ENCODE peak calls at places on chromosomes 12 and 14, in eight cellular contexts. One of them, this sample, is unnamed.

GRCh38 chr12:43728117-43728516 is 30.5 kb downstream of the PUS7L start:
- DNase-seq in upper lobe of right lung: no peak
- DNase-seq in nephron progenitor cell: no peak
- DNase-seq in cardiac muscle cell: no peak
- DNase-seq in GM13976: no peak
- DNase-seq in natural killer cell: no peak
- DNase-seq in AG10803: peak; percentile 2
- DNase-seq in HFFc6: no peak
- DNase-seq in this sample: no peak

GRCh38 chr12:77256924-77257323 is 191.6 kb upstream of the E2F7 start:
- DNase-seq in AG10803: peak; percentile 40
- DNase-seq in natural killer cell: no peak
- DNase-seq in upper lobe of right lung: no peak
- DNase-seq in cardiac muscle cell: no peak
- DNase-seq in HFFc6: no peak
- DNase-seq in nephron progenitor cell: no peak
- DNase-seq in GM13976: no peak
- DNase-seq in this sample: no peak

GRCh38 chr12:62799126-62799736 is 135.7 kb downstream of the PPM1H start:
- DNase-seq in upper lobe of right lung: no peak
- DNase-seq in GM13976: peak; percentile 71
- DNase-seq in natural killer cell: no peak
- DNase-seq in AG10803: peak; percentile 72
- DNase-seq in HFFc6: peak; percentile 38
- DNase-seq in cardiac muscle cell: peak; percentile 83
- DNase-seq in nephron progenitor cell: peak; percentile 75
- DNase-seq in this sample: no peak

GRCh38 chr12:28540324-28540714 is 350.1 kb downstream of the CCDC91 start:
- DNase-seq in AG10803: no peak
- DNase-seq in GM13976: no peak
- DNase-seq in HFFc6: no peak
- DNase-seq in nephron progenitor cell: no peak
- DNase-seq in cardiac muscle cell: no peak
- DNase-seq in upper lobe of right lung: no peak
- DNase-seq in natural killer cell: no peak
- DNase-seq in this sample: no peak

GRCh38 chr14:74913986-74914573 is 9.0 kb downstream of the RPS6KL1 start:
- DNase-seq in upper lobe of right lung: no peak
- DNase-seq in cardiac muscle cell: peak; percentile 75
- DNase-seq in GM13976: peak; percentile 75
- DNase-seq in AG10803: peak; percentile 74
- DNase-seq in nephron progenitor cell: peak; percentile 56
- DNase-seq in HFFc6: peak; percentile 60
- DNase-seq in natural killer cell: no peak
- DNase-seq in this sample: no peak

GRCh38 chr12:104478396-104479140 is 21.8 kb downstream of the CHST11 start:
- DNase-seq in AG10803: no peak
- DNase-seq in GM13976: peak; percentile 53
- DNase-seq in HFFc6: no peak
- DNase-seq in cardiac muscle cell: no peak
- DNase-seq in natural killer cell: peak; percentile 35
- DNase-seq in upper lobe of right lung: no peak
- DNase-seq in nephron progenitor cell: no peak
- DNase-seq in this sample: no peak

GRCh38 chr12:56134897-56135296 is 6.8 kb downstream of the ESYT1 start:
- DNase-seq in cardiac muscle cell: no peak
- DNase-seq in AG10803: no peak
- DNase-seq in nephron progenitor cell: no peak
- DNase-seq in HFFc6: no peak
- DNase-seq in natural killer cell: no peak
- DNase-seq in GM13976: no peak
- DNase-seq in upper lobe of right lung: no peak
- DNase-seq in this sample: no peak

GRCh38 chr12:50315803-50316202 is 32.5 kb upstream of the LIMA1 start:
- DNase-seq in nephron progenitor cell: no peak
- DNase-seq in natural killer cell: no peak
- DNase-seq in AG10803: no peak
- DNase-seq in GM13976: no peak
- DNase-seq in upper lobe of right lung: no peak
- DNase-seq in HFFc6: no peak
- DNase-seq in cardiac muscle cell: no peak
- DNase-seq in this sample: no peak

GRCh38 chr12:89817501-89818226 is 109.0 kb upstream of the ATP2B1 start:
- DNase-seq in natural killer cell: no peak
- DNase-seq in GM13976: no peak
- DNase-seq in upper lobe of right lung: no peak
- DNase-seq in cardiac muscle cell: no peak
- DNase-seq in nephron progenitor cell: no peak
- DNase-seq in AG10803: no peak
- DNase-seq in HFFc6: no peak
- DNase-seq in this sample: no peak

GRCh38 chr12:124851344-124851743 is 12.3 kb downstream of the SCARB1 start:
- DNase-seq in HFFc6: no peak
- DNase-seq in AG10803: no peak
- DNase-seq in GM13976: no peak
- DNase-seq in natural killer cell: no peak
- DNase-seq in upper lobe of right lung: no peak
- DNase-seq in cardiac muscle cell: no peak
- DNase-seq in nephron progenitor cell: no peak
- DNase-seq in this sample: no peak

GRCh38 chr12:106892075-106892474 is 63.6 kb upstream of the TMEM263 start:
- DNase-seq in GM13976: no peak
- DNase-seq in HFFc6: no peak
- DNase-seq in nephron progenitor cell: no peak
- DNase-seq in natural killer cell: no peak
- DNase-seq in cardiac muscle cell: no peak
- DNase-seq in AG10803: no peak
- DNase-seq in upper lobe of right lung: no peak
- DNase-seq in this sample: no peak

GRCh38 chr12:78928200-78929074 is 63.9 kb downstream of the SYT1 start:
- DNase-seq in nephron progenitor cell: no peak
- DNase-seq in AG10803: peak; percentile 46
- DNase-seq in cardiac muscle cell: no peak
- DNase-seq in GM13976: no peak
- DNase-seq in HFFc6: no peak
- DNase-seq in natural killer cell: no peak
- DNase-seq in upper lobe of right lung: no peak
- DNase-seq in this sample: no peak

GRCh38 chr14:70096866-70097265 is 91.9 kb downstream of the SLC8A3 start:
- DNase-seq in upper lobe of right lung: no peak
- DNase-seq in natural killer cell: no peak
- DNase-seq in AG10803: no peak
- DNase-seq in cardiac muscle cell: peak; percentile 44
- DNase-seq in nephron progenitor cell: peak; percentile 39
- DNase-seq in GM13976: no peak
- DNase-seq in HFFc6: no peak
- DNase-seq in this sample: no peak

GRCh38 chr12:82593143-82593542 is 93.6 kb upstream of the TMTC2 start:
- DNase-seq in cardiac muscle cell: no peak
- DNase-seq in AG10803: no peak
- DNase-seq in nephron progenitor cell: no peak
- DNase-seq in HFFc6: no peak
- DNase-seq in GM13976: no peak
- DNase-seq in natural killer cell: no peak
- DNase-seq in upper lobe of right lung: no peak
- DNase-seq in this sample: no peak

GRCh38 chr12:28191690-28192089 is 1.4 kb downstream of the CCDC91 start:
- DNase-seq in HFFc6: no peak
- DNase-seq in cardiac muscle cell: no peak
- DNase-seq in upper lobe of right lung: no peak
- DNase-seq in GM13976: no peak
- DNase-seq in AG10803: peak; percentile 27
- DNase-seq in natural killer cell: no peak
- DNase-seq in nephron progenitor cell: no peak
- DNase-seq in this sample: no peak

DNA sequence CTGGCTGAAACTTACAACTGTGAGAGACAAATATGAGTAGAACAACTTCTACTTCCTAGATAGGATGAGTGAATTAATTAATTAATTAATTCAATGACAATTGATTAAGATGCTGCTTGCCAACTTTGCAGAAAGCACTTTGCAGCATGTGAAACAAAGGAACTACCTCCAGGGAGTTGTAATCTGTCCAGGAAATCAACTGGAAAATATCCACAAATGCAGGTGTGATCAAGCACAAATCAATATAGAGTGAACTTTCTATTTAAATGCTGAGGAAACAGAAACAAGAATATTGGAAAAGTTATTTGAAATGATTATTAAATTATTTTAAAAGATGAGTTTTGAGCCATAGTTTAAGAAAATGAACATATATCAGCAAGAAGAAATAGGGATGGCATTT is 163.9 kb upstream of the ARID2 start:
- DNase-seq in cardiac muscle cell: no peak
- DNase-seq in HFFc6: no peak
- DNase-seq in GM13976: no peak
- DNase-seq in upper lobe of right lung: no peak
- DNase-seq in nephron progenitor cell: no peak
- DNase-seq in natural killer cell: no peak
- DNase-seq in AG10803: no peak
- DNase-seq in this sample: no peak
- TF ChIP-seq CTCF in cardiac muscle cell: no peak
- TF ChIP-seq CTCF in HFFc6: no peak
- TF ChIP-seq CTCF in GM13976: no peak
- TF ChIP-seq CTCF in upper lobe of right lung: no peak
- TF ChIP-seq CTCF in nephron progenitor cell: no peak
- TF ChIP-seq CTCF in natural killer cell: no peak
- TF ChIP-seq CTCF in AG10803: no peak
- TF ChIP-seq CTCF in this sample: no peak

GRCh38 chr14:92352158-92352985 is 29.4 kb downstream of the SLC24A4 start:
- DNase-seq in GM13976: peak; percentile 60
- DNase-seq in cardiac muscle cell: peak; percentile 30
- DNase-seq in AG10803: peak; percentile 18
- DNase-seq in natural killer cell: no peak
- DNase-seq in nephron progenitor cell: no peak
- DNase-seq in HFFc6: no peak
- DNase-seq in upper lobe of right lung: no peak
- DNase-seq in this sample: no peak
- TF ChIP-seq CTCF in GM13976: peak; percentile 41
- TF ChIP-seq CTCF in cardiac muscle cell: peak; percentile 43
- TF ChIP-seq CTCF in AG10803: peak; percentile 23
- TF ChIP-seq CTCF in natural killer cell: no peak
- TF ChIP-seq CTCF in nephron progenitor cell: peak; percentile 16
- TF ChIP-seq CTCF in HFFc6: peak; percentile 72
- TF ChIP-seq CTCF in upper lobe of right lung: peak; percentile 37
- TF ChIP-seq CTCF in this sample: peak; percentile 67

DNA sequence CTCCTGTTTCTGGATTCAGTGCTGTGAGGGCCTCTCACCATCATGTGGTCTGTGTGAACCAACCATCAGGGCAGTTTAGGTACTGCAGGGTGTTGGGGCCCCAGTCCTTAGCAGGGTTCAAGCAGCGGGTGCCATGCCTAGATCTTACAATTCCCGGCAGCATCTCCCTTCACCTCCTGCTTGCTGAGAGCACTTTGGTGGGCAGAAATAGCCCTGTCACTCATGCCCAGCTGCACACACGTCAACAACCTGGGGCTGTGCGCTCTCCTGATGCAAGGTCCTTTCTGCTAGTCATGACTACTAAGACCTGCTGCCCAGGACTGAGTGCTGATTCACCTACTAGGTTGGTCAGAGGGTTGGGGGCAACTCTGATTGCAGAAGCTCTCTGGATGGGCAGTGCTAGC is 72.1 kb downstream of the NINJ2 start:
- DNase-seq in nephron progenitor cell: no peak
- DNase-seq in AG10803: no peak
- DNase-seq in upper lobe of right lung: no peak
- DNase-seq in GM13976: no peak
- DNase-seq in natural killer cell: no peak
- DNase-seq in cardiac muscle cell: peak; percentile 85
- DNase-seq in HFFc6: no peak
- DNase-seq in this sample: no peak
- TF ChIP-seq CTCF in nephron progenitor cell: no peak
- TF ChIP-seq CTCF in AG10803: no peak
- TF ChIP-seq CTCF in upper lobe of right lung: no peak
- TF ChIP-seq CTCF in GM13976: no peak
- TF ChIP-seq CTCF in natural killer cell: no peak
- TF ChIP-seq CTCF in cardiac muscle cell: peak; percentile 7
- TF ChIP-seq CTCF in HFFc6: peak; percentile 18
- TF ChIP-seq CTCF in this sample: peak; percentile 38

GRCh38 chr14:20857630-20858261 is 33.4 kb upstream of the RNASE3 start:
- DNase-seq in GM13976: peak; percentile 61
- DNase-seq in HFFc6: peak; percentile 35
- DNase-seq in upper lobe of right lung: peak; percentile 77
- DNase-seq in natural killer cell: peak; percentile 68
- DNase-seq in AG10803: peak; percentile 40
- DNase-seq in cardiac muscle cell: peak; percentile 80
- DNase-seq in nephron progenitor cell: peak; percentile 80
- DNase-seq in this sample: no peak

GRCh38 chr14:20857207-20857606 is 34.0 kb upstream of the RNASE3 start:
- DNase-seq in HFFc6: no peak
- DNase-seq in GM13976: no peak
- DNase-seq in natural killer cell: no peak
- DNase-seq in AG10803: no peak
- DNase-seq in upper lobe of right lung: no peak
- DNase-seq in cardiac muscle cell: no peak
- DNase-seq in nephron progenitor cell: no peak
- DNase-seq in this sample: no peak

GRCh38 chr14:20855652-20856291 is 35.4 kb upstream of the RNASE3 start:
- DNase-seq in cardiac muscle cell: peak; percentile 89
- DNase-seq in GM13976: peak; percentile 60
- DNase-seq in upper lobe of right lung: no peak
- DNase-seq in natural killer cell: peak; percentile 21
- DNase-seq in nephron progenitor cell: peak; percentile 55
- DNase-seq in AG10803: peak; percentile 58
- DNase-seq in HFFc6: peak; percentile 65
- DNase-seq in this sample: no peak
- TF ChIP-seq CTCF in cardiac muscle cell: peak; percentile 65
- TF ChIP-seq CTCF in GM13976: peak; percentile 69
- TF ChIP-seq CTCF in upper lobe of right lung: peak; percentile 79
- TF ChIP-seq CTCF in natural killer cell: peak; percentile 77
- TF ChIP-seq CTCF in nephron progenitor cell: peak; percentile 80
- TF ChIP-seq CTCF in AG10803: peak; percentile 73
- TF ChIP-seq CTCF in HFFc6: peak; percentile 78
- TF ChIP-seq CTCF in this sample: peak; percentile 83

DNA sequence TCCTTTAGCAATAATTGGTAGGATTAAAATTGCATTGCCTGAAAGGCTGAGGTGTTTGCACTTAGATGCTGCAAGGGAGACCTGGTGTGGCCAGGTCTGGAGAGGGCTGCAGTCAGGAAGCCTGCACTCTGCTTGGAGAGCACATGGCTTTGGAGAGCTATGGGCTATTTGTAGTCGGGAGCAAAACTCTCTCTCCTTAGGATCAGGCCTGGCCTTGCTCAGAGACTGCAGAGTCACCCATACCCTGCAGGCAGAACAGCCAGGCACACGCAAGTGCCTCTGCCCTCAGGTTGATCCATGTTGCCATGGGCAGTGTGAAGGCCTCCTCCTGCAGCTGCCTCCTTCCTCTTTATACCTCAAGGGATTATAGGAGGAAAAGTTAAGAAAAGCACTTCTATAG is 26.8 kb downstream of the CKB start:
- DNase-seq in cardiac muscle cell: no peak
- DNase-seq in natural killer cell: no peak
- DNase-seq in nephron progenitor cell: no peak
- DNase-seq in GM13976: no peak
- DNase-seq in upper lobe of right lung: no peak
- DNase-seq in HFFc6: no peak
- DNase-seq in AG10803: no peak
- DNase-seq in this sample: no peak
- TF ChIP-seq CTCF in cardiac muscle cell: no peak
- TF ChIP-seq CTCF in natural killer cell: no peak
- TF ChIP-seq CTCF in nephron progenitor cell: no peak
- TF ChIP-seq CTCF in GM13976: no peak
- TF ChIP-seq CTCF in upper lobe of right lung: no peak
- TF ChIP-seq CTCF in HFFc6: no peak
- TF ChIP-seq CTCF in AG10803: no peak
- TF ChIP-seq CTCF in this sample: no peak